ENCODE peak calls at places on chromosomes 13 and 19, in seven cellular contexts. D is AG04450, J is MCF 10A, T is ascending aorta, Y is fibroblast of mammary gland, B is B cell, A is Caco-2. U is an unnamed sample.

GRCh38 chr13:50866817-50867640 is 23.5 kb upstream of the DLEU7 start:
- DNase-seq in D (no peak), T (no peak), A (no peak), B (no peak), J (peak; percentile 0), Y (no peak), U (no peak)

GRCh38 chr19:10353793-10354391 is 14.5 kb upstream of the ICAM3 start:
- DNase-seq in D (no peak), B (no peak), T (no peak), Y (peak; percentile 41), A (peak; percentile 52), J (no peak), U (no peak)

GRCh38 chr19:44005968-44006367 is 3.2 kb downstream of the ZNF230 start:
- DNase-seq in Y (peak; percentile 64), B (no peak), D (no peak), J (peak; percentile 17), T (no peak), A (no peak), U (no peak)

GRCh38 chr19:11736696-11737095 is 2.0 kb downstream of the ZNF823 start:
- DNase-seq in J (peak; percentile 18), D (no peak), A (no peak), Y (peak; percentile 61), B (peak; percentile 23), T (peak; percentile 67), U (no peak)

GRCh38 chr19:12772323-12772722 is 3.0 kb downstream of the HOOK2 start:
- DNase-seq in D (no peak), A (no peak), Y (no peak), B (no peak), J (no peak), T (peak; percentile 79), U (no peak)

GRCh38 chr13:89571676-89572075 is 1775.8 kb upstream of the MIR17HG start:
- DNase-seq in D (no peak), B (no peak), J (no peak), Y (no peak), T (no peak), A (no peak), U (no peak)

GRCh38 chr13:34044660-34045080 is 226.7 kb downstream of the RFC3 start:
- DNase-seq in J (peak; percentile 90), T (no peak), Y (peak; percentile 84), D (peak; percentile 18), A (no peak), B (no peak), U (peak; percentile 35)

GRCh38 chr19:14536926-14537692 is 7.7 kb downstream of the TECR start:
- DNase-seq in J (peak; percentile 93), Y (peak; percentile 68), A (peak; percentile 96), T (peak; percentile 72), B (no peak), D (no peak), U (no peak)

GRCh38 chr19:1173160-1173844 is 766 bp downstream of the SBNO2 start:
- DNase-seq in B (peak; percentile 51), A (no peak), J (no peak), Y (no peak), D (no peak), T (no peak), U (no peak)

GRCh38 chr13:27289016-27289665 is 18.5 kb downstream of the RASL11A start:
- DNase-seq in B (no peak), D (no peak), T (no peak), Y (no peak), A (no peak), J (no peak), U (no peak)

GRCh38 chr19:3983542-3983914 is 1.7 kb downstream of the EEF2 start:
- DNase-seq in B (no peak), J (no peak), T (no peak), D (no peak), Y (no peak), A (no peak), U (no peak)

GRCh38 chr19:15251749-15252397 is 19.6 kb upstream of the EPHX3 start:
- DNase-seq in B (no peak), D (peak; percentile 90), A (peak; percentile 53), Y (peak; percentile 98), T (peak; percentile 94), J (peak; percentile 97), U (peak; percentile 92)

GRCh38 chr19:15629003-15629880 is 11.5 kb upstream of the CYP4F3 start:
- DNase-seq in Y (peak; percentile 40), D (peak; percentile 2), J (peak; percentile 69), A (peak; percentile 69), B (peak; percentile 87), T (peak; percentile 86), U (peak; percentile 0)

GRCh38 chr19:5480427-5480836 is 25.2 kb downstream of the ZNRF4 start:
- DNase-seq in Y (peak; percentile 35), T (no peak), B (peak; percentile 46), J (peak; percentile 49), A (peak; percentile 59), D (no peak), U (no peak)

GRCh38 chr19:58575183-58576041 is 2.3 kb upstream of the MZF1 start:
- DNase-seq in B (peak; percentile 92), D (peak; percentile 75), T (peak; percentile 96), A (peak; percentile 90), Y (peak; percentile 87), J (peak; percentile 91), U (peak; percentile 76)

GRCh38 chr19:3398114-3398899 is 31.9 kb downstream of the NFIC start:
- DNase-seq in A (no peak), B (no peak), T (peak; percentile 81), D (no peak), J (no peak), Y (no peak), U (no peak)

GRCh38 chr19:33039108-33039599 is 25.5 kb downstream of the RHPN2 start:
- DNase-seq in J (no peak), B (no peak), Y (no peak), T (no peak), A (no peak), D (no peak), U (no peak)

GRCh38 chr13:77693449-77693940 is 4.0 kb upstream of the SLAIN1 start:
- DNase-seq in T (no peak), B (no peak), J (no peak), D (no peak), A (no peak), Y (no peak), U (no peak)

GRCh38 chr19:36041831-36042230 is 9.2 kb upstream of the CLIP3 start:
- DNase-seq in Y (peak; percentile 79), B (no peak), T (no peak), J (peak; percentile 77), A (peak; percentile 81), D (peak; percentile 59), U (peak; percentile 66)

GRCh38 chr19:40342644-40343311 is 5.4 kb downstream of the C19orf47 start:
- DNase-seq in J (no peak), Y (no peak), A (no peak), T (no peak), B (no peak), D (no peak), U (no peak)

GRCh38 chr13:48493851-48494250 is 39.0 kb downstream of the RCBTB2 start:
- DNase-seq in T (no peak), Y (no peak), J (peak; percentile 71), D (no peak), A (no peak), B (no peak), U (no peak)

GRCh38 chr19:55809381-55810058 is 22.3 kb downstream of the NLRP11 start:
- DNase-seq in B (peak; percentile 82), T (peak; percentile 62), A (peak; percentile 86), Y (peak; percentile 57), D (no peak), J (peak; percentile 83), U (no peak)

GRCh38 chr13:103140001-103140671 is 73.9 kb upstream of the SLC10A2 start:
- DNase-seq in A (no peak), J (peak; percentile 50), Y (peak; percentile 46), D (no peak), T (no peak), B (peak; percentile 51), U (no peak)

GRCh38 chr13:41544824-41545707 is 87.7 kb downstream of the RGCC start:
- DNase-seq in J (peak; percentile 13), D (no peak), B (no peak), Y (no peak), A (no peak), T (no peak), U (no peak)

GRCh38 chr13:40776681-40777165 is 5.7 kb upstream of the MRPS31 start:
- DNase-seq in T (no peak), A (no peak), J (peak; percentile 33), D (no peak), Y (peak; percentile 27), B (peak; percentile 48), U (no peak)

GRCh38 chr19:11534538-11534937 is 4.1 kb upstream of the CNN1 start:
- DNase-seq in D (no peak), Y (no peak), J (no peak), A (no peak), B (no peak), T (no peak), U (no peak)

GRCh38 chr13:95301947-95302386 is 716 bp upstream of the ABCC4 start:
- DNase-seq in J (no peak), T (peak; percentile 64), B (no peak), Y (no peak), D (no peak), A (no peak), U (no peak)

GRCh38 chr19:21202865-21203494 is 61.1 kb downstream of the ZNF431 start:
- DNase-seq in D (no peak), B (peak; percentile 52), T (no peak), A (no peak), Y (peak; percentile 41), J (peak; percentile 26), U (peak; percentile 1)

GRCh38 chr19:21197589-21198295 is 55.9 kb downstream of the ZNF431 start:
- DNase-seq in Y (no peak), D (no peak), J (no peak), A (no peak), T (no peak), B (no peak), U (no peak)
- TF ChIP-seq CTCF in Y (no peak), D (no peak), J (no peak), A (no peak), T (no peak), B (no peak), U (no peak)

GRCh38 chr13:105798541-105798940 is 736.9 kb downstream of the EFNB2 start:
- DNase-seq in Y (no peak), J (no peak), T (no peak), D (no peak), A (no peak), B (no peak), U (no peak)
- TF ChIP-seq CTCF in Y (no peak), J (no peak), T (no peak), D (no peak), A (no peak), B (no peak), U (no peak)

GRCh38 chr13:22944378-22944777 is 236.4 kb upstream of the SGCG start:
- DNase-seq in B (no peak), J (no peak), T (no peak), D (no peak), A (no peak), Y (no peak), U (no peak)
- TF ChIP-seq CTCF in B (no peak), J (no peak), T (no peak), D (no peak), A (no peak), Y (no peak), U (no peak)

DNA sequence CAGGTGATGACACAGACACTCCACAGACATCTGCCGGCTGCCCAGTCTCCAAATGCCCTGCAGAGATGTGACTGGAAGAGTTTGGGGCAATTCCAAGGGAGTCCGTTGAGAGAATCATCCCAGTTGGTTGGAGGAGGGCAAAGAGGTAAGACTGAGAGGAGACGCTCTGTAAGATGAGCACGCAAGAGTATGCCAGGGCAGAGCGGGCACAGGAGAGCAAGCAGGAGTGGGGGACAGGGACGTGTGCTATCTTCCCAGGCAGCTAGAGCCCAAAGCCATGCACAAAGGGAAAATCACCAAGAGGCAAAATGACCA is 156.3 kb upstream of the TSHZ3 start:
- DNase-seq in A (no peak), T (no peak), J (no peak), B (no peak), D (no peak), Y (no peak), U (no peak)
- TF ChIP-seq CTCF in A (no peak), T (no peak), J (no peak), B (no peak), D (no peak), Y (no peak), U (no peak)

U was measured in AG09319.